ENCODE peak calls at places on chromosomes 5 and 9, in six cellular contexts. Z is SJSA1, S is fibroblast of pulmonary artery, E is foreskin fibroblast, C is neural progenitor cell, F is HAP-1. M is an unnamed sample.

GRCh38 chr5:107572800-107573368 is 97.9 kb downstream of the EFNA5 start:
- DNase-seq in F (no peak), C (peak; percentile 50), E (no peak), S (peak; percentile 33), Z (no peak), M (no peak)

GRCh38 chr9:72843525-72844439 is 109.1 kb downstream of the ALDH1A1 start:
- DNase-seq in Z (no peak), C (no peak), F (no peak), E (no peak), S (no peak), M (no peak)

GRCh38 chr9:128972956-128973355 is 25.5 kb downstream of the NUP188 start:
- DNase-seq in F (no peak), S (peak; percentile 55), C (no peak), Z (peak; percentile 19), E (peak; percentile 70), M (no peak)

GRCh38 chr5:176192094-176192721 is 46.0 kb upstream of the SIMC1 start:
- DNase-seq in F (no peak), E (no peak), Z (no peak), S (no peak), C (no peak), M (no peak)

GRCh38 chr9:120336021-120336752 is 243.8 kb downstream of the CDK5RAP2 start:
- DNase-seq in E (peak; percentile 29), Z (no peak), C (no peak), F (no peak), S (no peak), M (no peak)

GRCh38 chr5:104189031-104189430 is 626.4 kb upstream of the NUDT12 start:
- DNase-seq in S (peak; percentile 64), E (no peak), F (no peak), C (no peak), Z (no peak), M (no peak)

GRCh38 chr5:143707797-143708196 is 104.2 kb upstream of the HMHB1 start:
- DNase-seq in S (peak; percentile 69), C (no peak), F (peak; percentile 5), E (peak; percentile 60), Z (peak; percentile 34), M (no peak)

GRCh38 chr9:113154471-113154870 is 3.7 kb downstream of the SLC31A2 start:
- DNase-seq in E (peak; percentile 50), C (no peak), Z (no peak), S (peak; percentile 26), F (no peak), M (peak; percentile 72)

GRCh38 chr5:150438873-150439546 is 10.5 kb downstream of the RPS14 start:
- DNase-seq in S (peak; percentile 43), E (no peak), Z (peak; percentile 41), C (peak; percentile 79), F (no peak), M (no peak)

GRCh38 chr9:134750450-134751155 is 109.0 kb downstream of the COL5A1 start:
- DNase-seq in F (no peak), E (no peak), S (no peak), Z (no peak), C (no peak), M (no peak)

GRCh38 chr9:102445906-102446305 is 549.2 kb upstream of the CYLC2 start:
- DNase-seq in F (no peak), E (no peak), Z (no peak), C (no peak), S (no peak), M (no peak)

GRCh38 chr5:170576602-170577584 is 73.1 kb downstream of the KCNIP1 start:
- DNase-seq in E (no peak), C (no peak), F (no peak), Z (no peak), S (no peak), M (no peak)

GRCh38 chr5:140561753-140562523 is 2.5 kb downstream of the APBB3 start:
- DNase-seq in C (no peak), S (no peak), Z (no peak), E (no peak), F (no peak), M (peak; percentile 57)

GRCh38 chr9:38059233-38059936 is 9.6 kb downstream of the SHB start:
- DNase-seq in F (no peak), S (peak; percentile 54), E (no peak), Z (no peak), C (no peak), M (no peak)

GRCh38 chr5:147093138-147093537 is 141.7 kb upstream of the STK32A start:
- DNase-seq in E (no peak), Z (no peak), C (no peak), S (peak; percentile 71), F (no peak), M (no peak)

GRCh38 chr9:128275198-128276007 is at the start of gene GOLGA2:
- DNase-seq in Z (peak; percentile 54), S (peak; percentile 72), F (peak; percentile 7), C (peak; percentile 82), E (peak; percentile 35), M (peak; percentile 82)

GRCh38 chr5:95083606-95084005 is 201.3 kb downstream of the MCTP1 start:
- DNase-seq in C (no peak), E (no peak), Z (no peak), S (no peak), F (no peak), M (no peak)

GRCh38 chr9:69471433-69471832 is 146.4 kb downstream of the ENTREP1 start:
- DNase-seq in F (peak; percentile 56), Z (no peak), S (peak; percentile 53), E (no peak), C (no peak), M (no peak)

GRCh38 chr9:34701023-34701768 is 8.7 kb downstream of the CCL21 start:
- DNase-seq in F (peak; percentile 60), E (peak; percentile 49), Z (peak; percentile 48), C (peak; percentile 91), S (peak; percentile 60), M (peak; percentile 89)

GRCh38 chr5:53927668-53928247 is 367.3 kb downstream of the NDUFS4 start:
- DNase-seq in C (no peak), Z (no peak), S (no peak), F (no peak), E (no peak), M (no peak)

GRCh38 chr5:32733582-32734340 is 22.6 kb downstream of the NPR3 start:
- DNase-seq in Z (no peak), S (no peak), E (no peak), F (no peak), C (no peak), M (no peak)

GRCh38 chr9:14258840-14259239 is 55.1 kb downstream of the NFIB start:
- DNase-seq in E (peak; percentile 29), F (no peak), S (peak; percentile 78), C (no peak), Z (no peak), M (no peak)

GRCh38 chr5:54455413-54456157 is at the start of gene HSPB3:
- DNase-seq in C (no peak), S (peak; percentile 48), F (peak; percentile 58), Z (peak; percentile 68), E (peak; percentile 92), M (peak; percentile 74)

GRCh38 chr5:107592515-107592914 is 78.2 kb downstream of the EFNA5 start:
- DNase-seq in Z (no peak), C (peak; percentile 35), F (no peak), S (no peak), E (no peak), M (no peak)

GRCh38 chr5:176474476-176474875 is 26.3 kb downstream of the FAF2 start:
- DNase-seq in C (no peak), F (peak; percentile 13), Z (no peak), E (no peak), S (no peak), M (no peak)

GRCh38 chr5:97418472-97418871 is 235.4 kb upstream of the RIOK2 start:
- DNase-seq in F (no peak), E (no peak), Z (no peak), C (no peak), S (no peak), M (no peak)

GRCh38 chr9:97794666-97795065 is 58.4 kb upstream of the FOXE1 start:
- DNase-seq in C (no peak), E (no peak), Z (peak; percentile 67), S (no peak), F (no peak), M (no peak)

GRCh38 chr9:113508111-113508749 is 44.7 kb downstream of the RGS3 start:
- DNase-seq in Z (no peak), E (no peak), S (peak; percentile 25), C (no peak), F (no peak), M (no peak)

GRCh38 chr9:5813837-5814236 is 19.1 kb downstream of the ERMP1 start:
- DNase-seq in Z (no peak), S (no peak), F (no peak), E (no peak), C (no peak), M (no peak)

DNA sequence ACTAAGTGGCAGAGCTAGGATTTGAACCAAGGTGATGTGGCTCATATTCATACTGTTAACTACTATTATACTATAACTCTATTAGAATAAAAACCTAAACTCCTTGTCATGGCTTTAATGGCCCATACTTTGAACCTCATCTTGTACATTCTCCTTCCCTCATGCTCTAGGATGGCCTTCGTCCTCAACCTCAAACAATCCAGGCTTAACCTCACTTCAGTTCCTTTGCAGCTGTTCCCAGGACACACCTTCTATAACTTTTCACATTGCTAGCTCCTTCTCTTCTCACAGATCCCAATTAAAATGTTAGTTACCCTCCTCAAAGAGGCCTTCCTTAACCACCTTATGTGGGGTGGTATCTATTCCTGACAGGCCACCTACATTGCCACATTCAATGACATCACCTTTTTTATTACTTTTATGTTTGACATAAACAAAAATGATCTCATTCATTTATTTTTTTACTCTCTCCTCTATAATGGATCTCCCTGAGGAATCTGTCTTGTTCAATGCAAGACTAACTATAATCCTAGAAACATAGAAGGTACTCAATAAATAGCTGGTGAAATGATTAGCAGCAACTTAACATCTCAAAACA is 53.7 kb downstream of the CEP120 start:
- DNase-seq in Z (no peak), C (no peak), S (no peak), E (no peak), F (no peak), M (no peak)
- H3K4me3 ChIP-seq in Z (no peak overlapping the region), C (no peak overlapping the region), S (no peak overlapping the region), E (no peak overlapping the region), F (no peak overlapping the region), M (no peak overlapping the region)

DNA sequence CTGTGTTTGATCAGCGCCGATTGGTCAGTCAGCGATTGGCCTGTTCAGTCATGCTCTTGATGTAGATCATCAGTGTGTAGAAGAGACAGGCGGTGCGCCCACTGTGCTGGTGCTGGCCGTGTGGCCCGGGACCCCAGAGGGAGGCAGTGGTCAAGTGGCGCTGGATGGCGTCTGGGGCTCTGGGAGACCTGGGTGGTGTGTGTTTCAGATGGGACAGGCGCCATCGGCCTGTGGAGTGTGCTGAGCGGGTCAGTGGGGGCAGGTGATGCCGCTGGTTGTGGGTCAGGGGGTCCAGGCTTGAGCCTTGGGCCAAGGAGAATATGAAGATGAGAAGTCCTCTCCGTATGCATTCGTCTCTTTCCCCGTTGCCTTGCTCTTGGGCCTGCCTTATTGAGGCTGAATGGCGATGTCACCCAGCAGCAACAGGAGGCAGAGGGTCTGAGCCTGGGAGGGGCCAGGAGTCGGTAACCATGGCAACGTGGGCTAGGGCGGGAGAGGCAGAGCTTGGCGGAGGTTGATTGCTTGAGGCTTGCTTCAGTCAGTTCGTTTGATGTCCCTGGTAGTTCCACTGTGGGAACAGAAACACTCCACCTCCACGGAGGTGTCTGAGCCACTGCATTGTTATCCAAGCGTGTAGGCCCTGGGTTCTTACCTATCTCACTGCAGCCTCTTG is 117.8 kb upstream of the CACNA1B start:
- DNase-seq in S (no peak), C (peak; percentile 86), F (no peak), E (no peak), Z (no peak), M (peak; percentile 55)
- H3K4me3 ChIP-seq in S (no peak overlapping the region), C (no peak overlapping the region), F (no peak overlapping the region), E (no peak overlapping the region), Z (no peak overlapping the region), M (no peak overlapping the region)

GRCh38 chr5:57783693-57784092 is 301.1 kb upstream of the ACTBL2 start:
- DNase-seq in S (no peak), F (no peak), C (no peak), E (no peak), Z (peak; percentile 49), M (no peak)
- H3K4me3 ChIP-seq in S (peak overlapping the region; percentile 27), F (no peak overlapping the region), C (no peak overlapping the region), E (peak overlapping the region; percentile 43), Z (peak overlapping the region; percentile 15), M (peak overlapping the region; percentile 15)

GRCh38 chr5:34008721-34009120 is 871 bp upstream of the AMACR start:
- DNase-seq in C (no peak), E (no peak), Z (no peak), F (no peak), S (no peak), M (no peak)
- H3K4me3 ChIP-seq in C (peak overlapping the region; percentile 70), E (peak overlapping the region; percentile 71), Z (peak overlapping the region; percentile 68), F (peak overlapping the region; percentile 75), S (peak overlapping the region; percentile 69), M (peak overlapping the region; percentile 72)